ENCODE peak calls at places on chromosomes 5 and 9, in four cellular contexts. A is astrocyte, C is hepatocyte, B is H1. F is an unnamed sample.

GRCh38 chr9:89593776-89594427 is 10.9 kb upstream of the GADD45G start:
- DNase-seq in A (no peak), C (peak), B (no peak), F (peak)

GRCh38 chr5:159928122-159928960 is 12.1 kb downstream of the ADRA1B start:
- DNase-seq in A (peak), C (no peak), B (no peak), F (peak)

GRCh38 chr5:68222310-68222709 is 6.8 kb downstream of the PIK3R1 start:
- DNase-seq in A (no peak), C (no peak), B (no peak), F (no peak)

GRCh38 chr5:158303261-158303660 is 444.3 kb upstream of the CLINT1 start:
- DNase-seq in A (no peak), C (no peak), B (no peak), F (no peak)

GRCh38 chr9:25742241-25742640 is 64.0 kb upstream of the TUSC1 start:
- DNase-seq in A (no peak), C (peak), B (no peak), F (no peak)

GRCh38 chr5:159515909-159516415 is 185.7 kb upstream of the IL12B start:
- DNase-seq in A (peak), C (peak), B (peak), F (peak)

GRCh38 chr9:130869250-130869649 is 27.4 kb downstream of the QRFP start:
- DNase-seq in A (peak), C (peak), B (no peak), F (no peak)

GRCh38 chr5:54347221-54347865 is 37.0 kb upstream of the ARL15 start:
- DNase-seq in A (no peak), C (no peak), B (no peak), F (peak)

GRCh38 chr5:176157656-176158055 is 80.6 kb upstream of the SIMC1 start:
- DNase-seq in A (peak), C (no peak), B (no peak), F (peak)

GRCh38 chr5:53249529-53249928 is 140.0 kb upstream of the MOCS2 start:
- DNase-seq in A (peak), C (peak), B (no peak), F (peak)

GRCh38 chr9:83535736-83536135 is 2.5 kb downstream of the FRMD3 start:
- DNase-seq in A (no peak), C (no peak), B (no peak), F (no peak)

GRCh38 chr9:129884220-129885017 is 49.2 kb downstream of the USP20 start:
- DNase-seq in A (peak), C (peak), B (peak), F (peak)

GRCh38 chr5:81486711-81487110 is 92.8 kb upstream of the ACOT12 start:
- DNase-seq in A (no peak), C (no peak), B (no peak), F (no peak)

GRCh38 chr5:75002271-75002670 is 50.1 kb downstream of the GCNT4 start:
- DNase-seq in A (no peak), C (no peak), B (no peak), F (no peak)

GRCh38 chr5:82163459-82164108 is 114.6 kb downstream of the RPS23 start:
- DNase-seq in A (peak), C (no peak), B (no peak), F (peak)

GRCh38 chr9:71690058-71690691 is 78.1 kb downstream of the CEMIP2 start:
- DNase-seq in A (no peak), C (no peak), B (no peak), F (no peak)

GRCh38 chr5:6359534-6359933 is 18.8 kb downstream of the MED10 start:
- DNase-seq in A (no peak), C (no peak), B (no peak), F (no peak)

GRCh38 chr9:7560669-7561305 is 238.8 kb downstream of the DMAC1 start:
- DNase-seq in A (no peak), C (no peak), B (no peak), F (no peak)

GRCh38 chr5:74916831-74917710 is 50.9 kb upstream of the FAM169A start:
- DNase-seq in A (peak), C (peak), B (no peak), F (peak)

GRCh38 chr9:132144708-132145365 is 17.0 kb upstream of the NTNG2 start:
- DNase-seq in A (peak), C (no peak), B (no peak), F (peak)

GRCh38 chr9:106529616-106530015 is 333.4 kb upstream of the ZNF462 start:
- DNase-seq in A (no peak), C (no peak), B (no peak), F (peak)

GRCh38 chr9:99030082-99030481 is 74.8 kb upstream of the TGFBR1 start:
- DNase-seq in A (peak), C (peak), B (no peak), F (no peak)

GRCh38 chr9:87850405-87850804 is 32.3 kb upstream of the SPATA31E1 start:
- DNase-seq in A (peak), C (no peak), B (no peak), F (peak)

GRCh38 chr9:133775951-133776905 is 38.1 kb upstream of the SARDH start:
- DNase-seq in A (no peak), C (no peak), B (no peak), F (no peak)

GRCh38 chr5:2007906-2008437 is 125.2 kb upstream of the IRX4 start:
- DNase-seq in A (no peak), C (no peak), B (no peak), F (no peak)

GRCh38 chr5:163463063-163463435 is 2.6 kb downstream of the HMMR start:
- DNase-seq in A (no peak), C (no peak), B (no peak), F (no peak)

GRCh38 chr9:125612616-125613015 is 94.4 kb downstream of the MAPKAP1 start:
- DNase-seq in A (no peak), C (no peak), B (no peak), F (no peak)
- TF ChIP-seq EZH2 in A (no peak), C (no peak), B (no peak), F (no peak)

GRCh38 chr9:93940951-93941350 is 14.2 kb downstream of the BARX1 start:
- DNase-seq in A (no peak), C (no peak), B (no peak), F (no peak)

GRCh38 chr9:93945400-93946337 is 9.5 kb downstream of the BARX1 start:
- DNase-seq in A (no peak), C (peak), B (no peak), F (no peak)

GRCh38 chr9:93944011-93944410 is 11.1 kb downstream of the BARX1 start:
- DNase-seq in A (no peak), C (no peak), B (no peak), F (no peak)

GRCh38 chr9:93941493-93941892 is 13.7 kb downstream of the BARX1 start:
- DNase-seq in A (no peak), C (no peak), B (no peak), F (no peak)

GRCh38 chr9:93942176-93942575 is 13.0 kb downstream of the BARX1 start:
- DNase-seq in A (no peak), C (no peak), B (no peak), F (no peak)
- TF ChIP-seq EZH2 in A (no peak), C (no peak), B (no peak), F (no peak)

GRCh38 chr9:23819403-23819802 is 6.6 kb downstream of the ELAVL2 start:
- DNase-seq in A (no peak), C (no peak), B (no peak), F (no peak)

GRCh38 chr9:23822331-23823169 is 3.5 kb downstream of the ELAVL2 start:
- DNase-seq in A (no peak), C (no peak), B (no peak), F (no peak)

GRCh38 chr9:23824241-23825142 is 1.5 kb downstream of the ELAVL2 start:
- DNase-seq in A (peak), C (peak), B (no peak), F (peak)

GRCh38 chr9:23821400-23822181 is 4.4 kb downstream of the ELAVL2 start:
- DNase-seq in A (no peak), C (peak), B (no peak), F (peak)

DNA sequence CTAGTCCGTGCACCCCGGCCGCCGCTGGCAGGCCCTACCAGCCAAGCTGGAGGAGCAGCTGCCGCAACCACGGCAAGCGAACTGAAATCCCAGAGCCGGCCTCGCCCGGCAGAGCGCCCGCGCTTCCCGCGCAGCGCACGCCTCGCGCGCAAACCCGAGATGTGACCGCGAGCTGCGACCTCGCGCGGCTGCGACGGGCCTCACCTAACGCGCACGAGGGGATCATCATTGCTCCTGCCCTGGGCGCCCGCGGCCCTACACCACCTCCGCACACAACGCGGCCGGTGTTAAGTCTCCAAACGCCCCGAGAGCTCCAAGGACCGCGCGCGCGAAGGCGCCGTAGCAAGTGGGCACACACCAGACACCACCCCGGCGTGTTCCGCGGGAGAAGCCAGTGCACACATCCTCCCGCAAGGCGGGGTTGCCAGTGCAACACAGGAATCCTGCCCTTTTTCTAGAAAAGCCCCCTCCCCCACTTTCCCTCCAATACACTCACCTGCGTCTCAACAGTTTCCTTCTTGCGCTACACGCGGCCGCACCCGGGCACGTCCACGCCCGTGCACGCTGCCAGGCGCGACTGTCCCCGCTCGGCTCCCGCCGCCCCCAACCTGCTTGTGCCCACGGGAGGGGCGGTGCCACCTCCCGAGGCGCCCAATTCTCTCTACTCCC is 5.2 kb downstream of the ELAVL2 start:
- DNase-seq in A (no peak), C (peak), B (no peak), F (peak)
- TF ChIP-seq EZH2 in A (no peak), C (peak), B (peak), F (no peak)

GRCh38 chr9:136572003-136572595 is 26.3 kb upstream of the NOTCH1 start:
- DNase-seq in A (peak), C (peak), B (peak), F (peak)
- TF ChIP-seq EZH2 in A (no peak), C (no peak), B (no peak), F (no peak)

GRCh38 chr5:141701341-141702119 is 19.5 kb upstream of the ARAP3 start:
- DNase-seq in A (no peak), C (no peak), B (no peak), F (no peak)
- TF ChIP-seq EZH2 in A (no peak), C (no peak), B (no peak), F (no peak)

GRCh38 chr5:78501411-78502338 is 141.3 kb downstream of the SCAMP1 start:
- DNase-seq in A (peak), C (no peak), B (no peak), F (no peak)
- TF ChIP-seq EZH2 in A (no peak), C (no peak), B (no peak), F (no peak)

DNA sequence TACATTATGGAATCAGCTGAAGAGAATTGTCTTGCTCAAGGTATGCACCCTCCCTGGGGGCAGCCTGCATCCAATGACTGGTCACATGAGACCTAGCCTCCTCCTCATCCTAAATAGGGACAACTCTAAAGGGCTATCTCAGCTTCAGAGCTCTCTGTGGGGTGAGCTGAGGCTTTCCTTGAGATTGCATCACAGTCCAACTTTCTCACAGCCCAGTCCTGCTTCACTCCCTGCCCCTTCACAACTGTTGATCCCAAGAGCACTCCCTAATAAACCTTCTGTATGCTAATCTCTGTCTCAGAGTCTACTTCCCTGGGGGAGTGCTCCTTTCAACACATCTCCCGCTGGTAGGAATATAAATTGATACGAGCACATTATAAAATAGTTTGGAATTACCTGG is 44.1 kb upstream of the ERBIN start:
- DNase-seq in A (no peak), C (no peak), B (no peak), F (no peak)
- TF ChIP-seq EZH2 in A (no peak), C (no peak), B (no peak), F (no peak)

GRCh38 chr9:38374847-38375571 is 17.5 kb upstream of the ALDH1B1 start:
- DNase-seq in A (no peak), C (no peak), B (no peak), F (no peak)

GRCh38 chr9:38375572-38375963 is 16.9 kb upstream of the ALDH1B1 start:
- DNase-seq in A (no peak), C (no peak), B (no peak), F (no peak)

GRCh38 chr9:38371495-38371894 is 21.0 kb upstream of the ALDH1B1 start:
- DNase-seq in A (peak), C (peak), B (no peak), F (peak)

GRCh38 chr9:38373679-38374078 is 18.8 kb upstream of the ALDH1B1 start:
- DNase-seq in A (no peak), C (no peak), B (no peak), F (no peak)

DNA sequence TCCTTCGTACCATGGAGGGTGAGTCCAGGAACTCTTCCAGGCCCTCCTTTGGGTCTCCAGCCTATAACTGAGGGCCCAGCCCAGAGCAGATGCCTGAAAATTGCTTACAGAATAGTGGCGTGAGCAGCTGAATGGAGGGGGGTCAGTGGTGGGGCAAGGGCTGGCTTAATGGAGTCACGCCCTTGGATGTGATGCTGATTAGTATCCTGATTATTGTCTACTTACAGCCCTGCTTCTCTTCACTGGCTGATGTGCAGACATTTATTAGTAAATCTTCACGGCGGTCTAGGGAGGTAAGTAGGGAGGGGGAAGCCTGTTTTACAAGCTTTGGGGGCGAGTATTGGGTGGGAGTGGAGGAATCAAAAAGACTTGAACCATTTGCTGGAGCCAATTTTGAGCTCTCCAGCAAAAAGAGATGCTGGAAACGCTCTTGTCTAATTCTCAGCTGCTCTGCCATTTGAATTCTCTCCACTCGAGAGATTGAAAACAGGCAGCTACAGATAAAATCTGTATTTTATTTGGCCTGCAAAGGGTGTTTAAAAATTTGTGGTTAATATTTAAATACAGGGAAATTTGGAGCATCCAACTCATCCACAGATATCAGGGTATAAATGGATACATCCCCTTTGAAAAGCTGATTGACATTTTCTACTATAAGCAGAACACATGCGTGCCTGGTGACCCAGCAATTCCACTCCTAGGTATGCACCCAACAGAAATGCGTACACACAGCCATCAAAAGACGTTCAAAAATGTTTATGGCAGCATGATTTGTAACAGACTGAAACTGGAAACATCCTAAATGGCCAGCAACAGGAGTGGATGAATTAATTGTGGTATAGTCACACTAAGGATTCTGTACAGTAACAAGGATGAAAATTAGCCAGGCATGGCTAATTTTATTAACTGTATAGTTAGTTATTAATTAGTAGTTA is 19.6 kb upstream of the ALDH1B1 start:
- DNase-seq in A (no peak), C (no peak), B (no peak), F (no peak)
- TF ChIP-seq EZH2 in A (no peak), C (no peak), B (no peak), F (no peak)

DNA sequence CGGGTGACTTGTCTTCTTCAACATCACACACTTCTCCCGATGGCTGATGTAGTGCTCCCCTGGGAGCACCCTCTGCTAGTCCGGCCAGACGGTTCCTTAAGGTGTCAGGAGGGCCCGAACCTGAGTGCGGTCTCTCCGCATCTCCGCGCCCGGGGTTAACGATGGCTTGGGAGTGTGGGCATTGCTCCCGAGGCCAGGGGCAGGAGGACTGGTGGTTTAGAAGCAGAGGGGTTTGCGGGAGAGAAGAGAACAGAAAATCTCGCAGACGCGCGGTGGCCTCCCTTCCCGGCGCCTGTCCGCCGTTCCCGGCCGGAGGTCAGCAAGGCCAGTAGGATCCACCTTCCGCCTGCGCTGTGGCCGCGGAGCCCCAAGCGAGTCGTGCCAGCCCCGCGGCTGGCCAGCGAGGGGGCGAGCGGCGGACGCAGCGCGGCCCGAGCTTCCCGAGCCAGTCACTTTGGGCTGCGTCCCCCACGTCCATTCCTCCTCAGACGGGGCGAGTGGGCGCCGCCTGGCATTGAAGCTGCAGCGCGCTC is 700 bp downstream of the CDO1 start:
- DNase-seq in A (peak), C (peak), B (no peak), F (no peak)
- TF ChIP-seq EZH2 in A (peak), C (peak), B (peak), F (no peak)

GRCh38 chr5:93601433-93602175 is 18.6 kb downstream of the NR2F1 start:
- DNase-seq in A (peak), C (no peak), B (no peak), F (no peak)
- TF ChIP-seq EZH2 in A (no peak), C (no peak), B (no peak), F (no peak)